ENCODE peak calls at places on chromosomes 2 and 18, in eight cellular contexts. One of them, this sample, is unnamed.

GRCh38 chr2:172807011-172807410 is 71.4 kb downstream of the RAPGEF4 start:
- DNase-seq in AG04450: no peak
- DNase-seq in GM23338: no peak
- DNase-seq in pancreas: no peak
- DNase-seq in colonic mucosa: no peak
- DNase-seq in A549: no peak
- DNase-seq in CD8-positive, alpha-beta T cell: no peak
- DNase-seq in HL-60: no peak
- DNase-seq in this sample: no peak

GRCh38 chr2:85674417-85674816 is 6.4 kb upstream of the SFTPB start:
- DNase-seq in AG04450: no peak
- DNase-seq in GM23338: no peak
- DNase-seq in pancreas: no peak
- DNase-seq in colonic mucosa: no peak
- DNase-seq in A549: no peak
- DNase-seq in CD8-positive, alpha-beta T cell: no peak
- DNase-seq in HL-60: peak
- DNase-seq in this sample: no peak

GRCh38 chr2:95316466-95317122 is 19.4 kb downstream of the KCNIP3 start:
- DNase-seq in AG04450: no peak
- DNase-seq in GM23338: no peak
- DNase-seq in pancreas: no peak
- DNase-seq in colonic mucosa: no peak
- DNase-seq in A549: no peak
- DNase-seq in CD8-positive, alpha-beta T cell: no peak
- DNase-seq in HL-60: peak
- DNase-seq in this sample: no peak

GRCh38 chr2:237669628-237670351 is 42.4 kb downstream of the LRRFIP1 start:
- DNase-seq in AG04450: peak
- DNase-seq in GM23338: no peak
- DNase-seq in pancreas: no peak
- DNase-seq in colonic mucosa: peak
- DNase-seq in A549: peak
- DNase-seq in CD8-positive, alpha-beta T cell: no peak
- DNase-seq in HL-60: no peak
- DNase-seq in this sample: no peak

GRCh38 chr2:69168144-69168813 is 155.3 kb downstream of the ANTXR1 start:
- DNase-seq in AG04450: no peak
- DNase-seq in GM23338: no peak
- DNase-seq in pancreas: no peak
- DNase-seq in colonic mucosa: no peak
- DNase-seq in A549: no peak
- DNase-seq in CD8-positive, alpha-beta T cell: no peak
- DNase-seq in HL-60: no peak
- DNase-seq in this sample: no peak

GRCh38 chr18:79611040-79611681 is 68.4 kb upstream of the CTDP1 start:
- DNase-seq in AG04450: peak
- DNase-seq in GM23338: peak
- DNase-seq in pancreas: peak
- DNase-seq in colonic mucosa: no peak
- DNase-seq in A549: peak
- DNase-seq in CD8-positive, alpha-beta T cell: no peak
- DNase-seq in HL-60: no peak
- DNase-seq in this sample: peak

GRCh38 chr2:70523996-70524965 is 29.3 kb downstream of the TGFA start:
- DNase-seq in AG04450: no peak
- DNase-seq in GM23338: peak
- DNase-seq in pancreas: peak
- DNase-seq in colonic mucosa: peak
- DNase-seq in A549: peak
- DNase-seq in CD8-positive, alpha-beta T cell: no peak
- DNase-seq in HL-60: peak
- DNase-seq in this sample: peak

GRCh38 chr2:15299904-15300528 is 261.1 kb downstream of the NBAS start:
- DNase-seq in AG04450: no peak
- DNase-seq in GM23338: no peak
- DNase-seq in pancreas: no peak
- DNase-seq in colonic mucosa: no peak
- DNase-seq in A549: no peak
- DNase-seq in CD8-positive, alpha-beta T cell: no peak
- DNase-seq in HL-60: no peak
- DNase-seq in this sample: no peak

GRCh38 chr2:73822276-73822675 is 6.5 kb upstream of the STAMBP start:
- DNase-seq in AG04450: no peak
- DNase-seq in GM23338: no peak
- DNase-seq in pancreas: no peak
- DNase-seq in colonic mucosa: no peak
- DNase-seq in A549: no peak
- DNase-seq in CD8-positive, alpha-beta T cell: no peak
- DNase-seq in HL-60: no peak
- DNase-seq in this sample: no peak

GRCh38 chr18:48802543-48803428 is 148.0 kb downstream of the SMAD7 start:
- DNase-seq in AG04450: no peak
- DNase-seq in GM23338: no peak
- DNase-seq in pancreas: no peak
- DNase-seq in colonic mucosa: peak
- DNase-seq in A549: no peak
- DNase-seq in CD8-positive, alpha-beta T cell: no peak
- DNase-seq in HL-60: no peak
- DNase-seq in this sample: no peak

GRCh38 chr2:10654069-10654468 is 35.7 kb downstream of the NOL10 start:
- DNase-seq in AG04450: no peak
- DNase-seq in GM23338: no peak
- DNase-seq in pancreas: no peak
- DNase-seq in colonic mucosa: no peak
- DNase-seq in A549: no peak
- DNase-seq in CD8-positive, alpha-beta T cell: no peak
- DNase-seq in HL-60: no peak
- DNase-seq in this sample: peak

GRCh38 chr18:54877076-54877475 is 48.8 kb downstream of the RAB27B start:
- DNase-seq in AG04450: no peak
- DNase-seq in GM23338: no peak
- DNase-seq in pancreas: no peak
- DNase-seq in colonic mucosa: no peak
- DNase-seq in A549: no peak
- DNase-seq in CD8-positive, alpha-beta T cell: no peak
- DNase-seq in HL-60: no peak
- DNase-seq in this sample: no peak

GRCh38 chr2:2756886-2757285 is 425.8 kb upstream of the MYT1L start:
- DNase-seq in AG04450: no peak
- DNase-seq in GM23338: no peak
- DNase-seq in pancreas: no peak
- DNase-seq in colonic mucosa: no peak
- DNase-seq in A549: no peak
- DNase-seq in CD8-positive, alpha-beta T cell: no peak
- DNase-seq in HL-60: no peak
- DNase-seq in this sample: no peak

GRCh38 chr2:227043981-227044380 is 120.0 kb downstream of the COL4A4 start:
- DNase-seq in AG04450: no peak
- DNase-seq in GM23338: no peak
- DNase-seq in pancreas: no peak
- DNase-seq in colonic mucosa: no peak
- DNase-seq in A549: no peak
- DNase-seq in CD8-positive, alpha-beta T cell: no peak
- DNase-seq in HL-60: no peak
- DNase-seq in this sample: no peak

GRCh38 chr2:131674174-131674507 is 146.5 kb downstream of the CCDC74A start:
- DNase-seq in AG04450: no peak
- DNase-seq in GM23338: no peak
- DNase-seq in pancreas: no peak
- DNase-seq in colonic mucosa: no peak
- DNase-seq in A549: no peak
- DNase-seq in CD8-positive, alpha-beta T cell: no peak
- DNase-seq in HL-60: no peak
- DNase-seq in this sample: no peak

GRCh38 chr2:29024882-29025430 is 43.9 kb downstream of the TOGARAM2 start:
- DNase-seq in AG04450: no peak
- DNase-seq in GM23338: no peak
- DNase-seq in pancreas: no peak
- DNase-seq in colonic mucosa: no peak
- DNase-seq in A549: no peak
- DNase-seq in CD8-positive, alpha-beta T cell: no peak
- DNase-seq in HL-60: no peak
- DNase-seq in this sample: no peak

GRCh38 chr2:230934291-230935131 is 9.5 kb upstream of the GPR55 start:
- DNase-seq in AG04450: no peak
- DNase-seq in GM23338: no peak
- DNase-seq in pancreas: no peak
- DNase-seq in colonic mucosa: no peak
- DNase-seq in A549: no peak
- DNase-seq in CD8-positive, alpha-beta T cell: no peak
- DNase-seq in HL-60: no peak
- DNase-seq in this sample: no peak

GRCh38 chr18:37577051-37577611 is 11.5 kb upstream of the CELF4 start:
- DNase-seq in AG04450: no peak
- DNase-seq in GM23338: peak
- DNase-seq in pancreas: no peak
- DNase-seq in colonic mucosa: no peak
- DNase-seq in A549: no peak
- DNase-seq in CD8-positive, alpha-beta T cell: no peak
- DNase-seq in HL-60: no peak
- DNase-seq in this sample: no peak

GRCh38 chr2:220346919-220347318 is 719.5 kb downstream of the SLC4A3 start:
- DNase-seq in AG04450: no peak
- DNase-seq in GM23338: no peak
- DNase-seq in pancreas: no peak
- DNase-seq in colonic mucosa: no peak
- DNase-seq in A549: no peak
- DNase-seq in CD8-positive, alpha-beta T cell: no peak
- DNase-seq in HL-60: no peak
- DNase-seq in this sample: no peak

GRCh38 chr2:32772623-32773221 is 144.9 kb downstream of the TTC27 start:
- DNase-seq in AG04450: peak
- DNase-seq in GM23338: peak
- DNase-seq in pancreas: no peak
- DNase-seq in colonic mucosa: no peak
- DNase-seq in A549: peak
- DNase-seq in CD8-positive, alpha-beta T cell: no peak
- DNase-seq in HL-60: no peak
- DNase-seq in this sample: no peak

GRCh38 chr2:200329798-200330197 is 23.3 kb downstream of the SPATS2L start:
- DNase-seq in AG04450: no peak
- DNase-seq in GM23338: no peak
- DNase-seq in pancreas: no peak
- DNase-seq in colonic mucosa: no peak
- DNase-seq in A549: no peak
- DNase-seq in CD8-positive, alpha-beta T cell: no peak
- DNase-seq in HL-60: no peak
- DNase-seq in this sample: no peak

GRCh38 chr2:143440619-143441018 is 311.4 kb downstream of the ARHGAP15 start:
- DNase-seq in AG04450: no peak
- DNase-seq in GM23338: no peak
- DNase-seq in pancreas: no peak
- DNase-seq in colonic mucosa: no peak
- DNase-seq in A549: no peak
- DNase-seq in CD8-positive, alpha-beta T cell: no peak
- DNase-seq in HL-60: no peak
- DNase-seq in this sample: no peak

GRCh38 chr2:234953116-234954031 is 1.6 kb downstream of the SH3BP4 start:
- DNase-seq in AG04450: no peak
- DNase-seq in GM23338: peak
- DNase-seq in pancreas: no peak
- DNase-seq in colonic mucosa: no peak
- DNase-seq in A549: no peak
- DNase-seq in CD8-positive, alpha-beta T cell: no peak
- DNase-seq in HL-60: no peak
- DNase-seq in this sample: no peak

GRCh38 chr2:122191331-122191730 is 435.9 kb downstream of the TSN start:
- DNase-seq in AG04450: no peak
- DNase-seq in GM23338: peak
- DNase-seq in pancreas: no peak
- DNase-seq in colonic mucosa: peak
- DNase-seq in A549: peak
- DNase-seq in CD8-positive, alpha-beta T cell: no peak
- DNase-seq in HL-60: peak
- DNase-seq in this sample: no peak
- H3K27ac ChIP-seq in AG04450: no peak
- H3K27ac ChIP-seq in GM23338: no peak
- H3K27ac ChIP-seq in pancreas: no peak
- H3K27ac ChIP-seq in colonic mucosa: no peak
- H3K27ac ChIP-seq in A549: no peak
- H3K27ac ChIP-seq in CD8-positive, alpha-beta T cell: no peak
- H3K27ac ChIP-seq in HL-60: no peak
- H3K27ac ChIP-seq in this sample: no peak

DNA sequence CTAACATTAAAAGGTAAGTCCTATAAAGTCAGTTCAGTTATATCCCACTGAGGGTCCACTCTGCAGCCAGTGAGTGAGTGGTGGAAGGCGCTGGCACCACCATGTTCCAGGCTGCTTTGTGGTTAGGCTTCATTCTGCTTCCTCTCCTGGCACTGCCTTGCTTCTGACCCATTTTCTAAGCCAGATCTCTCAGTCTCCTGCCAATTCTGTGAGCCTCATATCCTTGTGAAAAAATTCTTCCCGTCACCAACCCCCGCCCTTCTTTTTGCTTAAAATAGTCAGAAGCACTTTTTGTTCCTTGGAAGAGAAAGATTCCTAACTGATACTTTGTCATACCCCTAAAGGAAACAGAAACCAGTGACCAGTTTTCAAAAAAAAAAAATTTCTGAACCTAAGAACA is 139.8 kb upstream of the NCK2 start:
- DNase-seq in AG04450: no peak
- DNase-seq in GM23338: no peak
- DNase-seq in pancreas: no peak
- DNase-seq in colonic mucosa: no peak
- DNase-seq in A549: no peak
- DNase-seq in CD8-positive, alpha-beta T cell: no peak
- DNase-seq in HL-60: no peak
- DNase-seq in this sample: no peak
- H3K27ac ChIP-seq in AG04450: no peak
- H3K27ac ChIP-seq in GM23338: no peak
- H3K27ac ChIP-seq in pancreas: no peak
- H3K27ac ChIP-seq in colonic mucosa: no peak
- H3K27ac ChIP-seq in A549: no peak
- H3K27ac ChIP-seq in CD8-positive, alpha-beta T cell: no peak
- H3K27ac ChIP-seq in HL-60: no peak
- H3K27ac ChIP-seq in this sample: no peak

GRCh38 chr2:100821913-100822260 is 1.9 kb downstream of the NPAS2 start:
- DNase-seq in AG04450: no peak
- DNase-seq in GM23338: no peak
- DNase-seq in pancreas: no peak
- DNase-seq in colonic mucosa: no peak
- DNase-seq in A549: no peak
- DNase-seq in CD8-positive, alpha-beta T cell: no peak
- DNase-seq in HL-60: no peak
- DNase-seq in this sample: no peak
- H3K27ac ChIP-seq in AG04450: no peak
- H3K27ac ChIP-seq in GM23338: no peak
- H3K27ac ChIP-seq in pancreas: no peak
- H3K27ac ChIP-seq in colonic mucosa: no peak
- H3K27ac ChIP-seq in A549: peak
- H3K27ac ChIP-seq in CD8-positive, alpha-beta T cell: no peak
- H3K27ac ChIP-seq in HL-60: no peak
- H3K27ac ChIP-seq in this sample: peak

DNA sequence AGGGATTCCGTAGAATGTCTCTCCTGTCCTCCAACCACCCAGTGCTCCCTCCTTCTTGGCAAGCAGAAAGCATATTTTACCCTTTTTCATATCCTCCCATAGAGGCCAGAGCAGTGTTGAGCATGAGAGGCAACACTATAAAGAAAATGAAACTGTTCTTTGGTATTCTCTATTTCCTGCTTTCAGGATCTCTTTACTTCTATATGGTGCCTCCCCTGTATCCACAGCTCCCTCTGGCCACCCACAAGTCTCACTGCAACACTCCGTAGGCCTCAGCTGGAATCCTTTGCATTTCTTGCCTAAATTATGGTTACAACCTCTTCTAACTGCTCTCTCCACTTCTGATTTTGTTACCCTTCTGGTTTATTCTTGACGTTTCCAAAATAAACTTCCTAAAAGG is 74.9 kb upstream of the C2orf15 start:
- DNase-seq in AG04450: peak
- DNase-seq in GM23338: peak
- DNase-seq in pancreas: no peak
- DNase-seq in colonic mucosa: peak
- DNase-seq in A549: peak
- DNase-seq in CD8-positive, alpha-beta T cell: no peak
- DNase-seq in HL-60: peak
- DNase-seq in this sample: peak
- H3K27ac ChIP-seq in AG04450: no peak
- H3K27ac ChIP-seq in GM23338: no peak
- H3K27ac ChIP-seq in pancreas: no peak
- H3K27ac ChIP-seq in colonic mucosa: peak
- H3K27ac ChIP-seq in A549: no peak
- H3K27ac ChIP-seq in CD8-positive, alpha-beta T cell: no peak
- H3K27ac ChIP-seq in HL-60: peak
- H3K27ac ChIP-seq in this sample: peak

This sample was measured in epithelial cell of prostate.